ENCODE peak calls at places on chromosome 7, in five cellular contexts. P is HFFc6, H is glutamatergic neuron, U is stomach, V is type B pancreatic cell. Y is an unnamed sample.

GRCh38 chr7:6375346-6376101 is 72.2 kb downstream of the DAGLB start:
- DNase-seq in P (peak; percentile 33), H (no peak), U (no peak), V (no peak), Y (no peak)

GRCh38 chr7:67406941-67407340 is 410.3 kb downstream of the TYW1 start:
- DNase-seq in P (no peak), H (no peak), U (no peak), V (no peak), Y (no peak)

GRCh38 chr7:23249486-23249885 is 2.9 kb downstream of the GPNMB start:
- DNase-seq in P (no peak), H (no peak), U (no peak), V (no peak), Y (no peak)

GRCh38 chr7:142584765-142585164 is 164.5 kb upstream of the PRSS1 start:
- DNase-seq in P (peak; percentile 54), H (no peak), U (no peak), V (no peak), Y (no peak)

GRCh38 chr7:91140982-91141381 is 123.3 kb upstream of the FZD1 start:
- DNase-seq in P (no peak), H (no peak), U (no peak), V (no peak), Y (no peak)

GRCh38 chr7:93509303-93509702 is 65.2 kb downstream of the CALCR start:
- DNase-seq in P (no peak), H (no peak), U (no peak), V (no peak), Y (no peak)

GRCh38 chr7:151565541-151565940 is 45.8 kb upstream of the RHEB start:
- DNase-seq in P (peak; percentile 37), H (no peak), U (no peak), V (no peak), Y (no peak)

GRCh38 chr7:128914566-128915151 is 4.2 kb upstream of the KCP start:
- DNase-seq in P (no peak), H (no peak), U (no peak), V (no peak), Y (no peak)

GRCh38 chr7:16697507-16698199 is 51.7 kb downstream of the BZW2 start:
- DNase-seq in P (peak; percentile 78), H (no peak), U (no peak), V (no peak), Y (no peak)

GRCh38 chr7:45187089-45187945 is 29.7 kb downstream of the RAMP3 start:
- DNase-seq in P (no peak), H (no peak), U (peak; percentile 20), V (peak; percentile 31), Y (no peak)

GRCh38 chr7:10860516-10860915 is 113.2 kb upstream of the PHF14 start:
- DNase-seq in P (no peak), H (no peak), U (no peak), V (no peak), Y (no peak)

GRCh38 chr7:90216080-90216674 is 4.6 kb downstream of the STEAP2 start:
- DNase-seq in P (no peak), H (no peak), U (no peak), V (no peak), Y (no peak)

GRCh38 chr7:26658698-26659084 is 205.7 kb downstream of the SKAP2 start:
- DNase-seq in P (no peak), H (peak; percentile 22), U (no peak), V (no peak), Y (no peak)

GRCh38 chr7:11212080-11212711 is 238.5 kb downstream of the PHF14 start:
- DNase-seq in P (peak; percentile 39), H (peak; percentile 60), U (peak; percentile 54), V (no peak), Y (no peak)

GRCh38 chr7:79495544-79496272 is 42.2 kb upstream of the MAGI2 start:
- DNase-seq in P (peak; percentile 74), H (no peak), U (no peak), V (no peak), Y (no peak)

GRCh38 chr7:49125246-49125645 is 200.9 kb downstream of the CDC14C start:
- DNase-seq in P (no peak), H (no peak), U (no peak), V (no peak), Y (no peak)